ENCODE peak calls at places on chromosomes 3 and 15, in eight cellular contexts. R is spleen, B is A549, O is stomach, T is tibial nerve, W is adrenal gland, V is endothelial cell of umbilical vein, F is testis. A is an unnamed sample.

GRCh38 chr15:33292718-33293307 is 18.0 kb upstream of the RYR3 start:
- DNase-seq in O (peak; percentile 55), T (peak; percentile 76), V (peak; percentile 69), F (peak; percentile 82), W (peak; percentile 48), B (peak; percentile 59), R (no peak), A (peak; percentile 52)

GRCh38 chr3:184741798-184742675 is 30.2 kb upstream of the MAGEF1 start:
- DNase-seq in B (no peak), W (no peak), T (no peak), R (peak; percentile 59), O (peak; percentile 21), F (no peak), V (no peak), A (no peak)

GRCh38 chr3:169558371-169558770 is 105.1 kb downstream of the MECOM start:
- DNase-seq in O (no peak), W (no peak), F (peak; percentile 22), B (no peak), T (no peak), V (peak; percentile 91), R (no peak), A (no peak)

GRCh38 chr3:51934139-51934850 is 7.4 kb downstream of the RRP9 start:
- DNase-seq in W (no peak), V (no peak), R (peak; percentile 52), F (peak; percentile 5), T (no peak), O (peak; percentile 17), B (no peak), A (no peak)

GRCh38 chr15:64354683-64355558 is 1.1 kb downstream of the CSNK1G1 start:
- DNase-seq in W (no peak), T (no peak), B (no peak), F (peak; percentile 28), R (no peak), O (no peak), V (peak; percentile 38), A (no peak)

GRCh38 chr15:71066983-71067382 is 48.3 kb upstream of the THSD4 start:
- DNase-seq in R (no peak), O (no peak), V (no peak), W (no peak), B (no peak), F (no peak), T (no peak), A (peak; percentile 13)

GRCh38 chr3:45441570-45442313 is 53.4 kb downstream of the LARS2 start:
- DNase-seq in O (no peak), F (no peak), V (peak; percentile 11), W (no peak), R (no peak), B (no peak), T (no peak), A (no peak)

GRCh38 chr15:99019558-99020540 is 12.3 kb upstream of the PGPEP1L start:
- DNase-seq in F (no peak), T (no peak), B (no peak), V (no peak), R (no peak), W (no peak), O (no peak), A (no peak)

GRCh38 chr3:46852839-46853355 is 10.3 kb downstream of the MYL3 start:
- DNase-seq in B (no peak), R (peak; percentile 41), F (peak; percentile 5), O (no peak), V (no peak), W (peak; percentile 7), T (no peak), A (peak; percentile 0)

GRCh38 chr3:61862614-61863289 is 301.4 kb downstream of the PTPRG start:
- DNase-seq in R (no peak), V (no peak), W (no peak), T (no peak), F (no peak), O (no peak), B (no peak), A (no peak)

GRCh38 chr15:23910030-23910429 is 222.9 kb upstream of the NDN start:
- DNase-seq in B (no peak), V (no peak), O (no peak), R (no peak), W (no peak), T (no peak), F (no peak), A (no peak)

GRCh38 chr3:190902292-190902691 is 39.8 kb upstream of the GMNC start:
- DNase-seq in R (no peak), B (no peak), O (no peak), F (no peak), V (no peak), W (no peak), T (no peak), A (no peak)

GRCh38 chr3:30199096-30199734 is 407.2 kb upstream of the TGFBR2 start:
- DNase-seq in O (peak; percentile 74), F (peak; percentile 89), V (peak; percentile 78), B (peak; percentile 15), R (peak; percentile 89), W (peak; percentile 43), T (peak; percentile 90), A (peak; percentile 69)

GRCh38 chr3:124787490-124788195 is 57.4 kb downstream of the UMPS start:
- DNase-seq in R (no peak), V (no peak), B (no peak), F (peak; percentile 61), O (no peak), W (peak; percentile 44), T (no peak), A (no peak)

GRCh38 chr15:57064033-57064432 is 145.6 kb downstream of the TCF12 start:
- DNase-seq in F (no peak), V (no peak), B (no peak), T (no peak), O (no peak), R (no peak), W (no peak), A (no peak)

GRCh38 chr15:68612533-68612932 is 33.7 kb downstream of the CORO2B start:
- DNase-seq in F (no peak), B (no peak), R (no peak), W (no peak), T (no peak), V (no peak), O (no peak), A (no peak)
- H3K27ac ChIP-seq in F (no peak overlapping the region), B (no peak overlapping the region), R (no peak overlapping the region), W (no peak overlapping the region), T (no peak overlapping the region), V (no peak overlapping the region), O (no peak overlapping the region), A (no peak overlapping the region)

GRCh38 chr15:31298707-31299172 is 27.9 kb upstream of the KLF13 start:
- DNase-seq in F (peak; percentile 12), T (no peak), O (peak; percentile 17), W (no peak), R (peak; percentile 41), V (no peak), B (no peak), A (no peak)
- TF ChIP-seq POLR2A in F (no peak), T (no peak), O (no peak), W (no peak), R (no peak), V (no peak), B (no peak), A (no peak)

DNA sequence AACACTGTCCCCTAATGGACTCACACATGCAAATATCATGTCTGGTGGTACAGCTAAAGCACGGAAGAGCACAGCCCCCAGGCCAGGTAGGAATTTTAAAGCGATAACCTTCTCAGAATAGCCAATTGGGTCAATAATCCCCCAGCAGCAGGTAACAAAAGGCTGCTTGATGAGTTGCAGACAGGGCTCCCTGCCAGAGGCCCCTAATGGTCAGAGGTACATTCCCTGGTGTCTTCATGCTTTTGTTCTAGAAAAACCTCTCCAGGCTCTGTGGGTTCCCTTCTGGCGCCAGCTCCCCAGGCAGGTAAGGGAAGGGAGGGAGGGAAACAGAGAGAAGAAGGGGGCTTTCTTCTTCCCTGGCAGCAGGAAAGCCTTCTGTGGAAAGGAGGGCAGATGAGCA is 43.4 kb upstream of the PRTG start:
- DNase-seq in V (no peak), W (no peak), B (no peak), O (no peak), F (no peak), R (no peak), T (no peak), A (no peak)
- H3K27ac ChIP-seq in V (no peak overlapping the region), W (no peak overlapping the region), B (no peak overlapping the region), O (no peak overlapping the region), F (no peak overlapping the region), R (no peak overlapping the region), T (no peak overlapping the region), A (no peak overlapping the region)

GRCh38 chr3:139354661-139355060 is 10.8 kb downstream of the MRPS22 start:
- DNase-seq in T (no peak), O (no peak), B (no peak), W (no peak), V (no peak), F (no peak), R (no peak), A (no peak)

GRCh38 chr3:139357899-139358298 is 14.1 kb downstream of the MRPS22 start:
- DNase-seq in F (no peak), T (no peak), O (no peak), R (no peak), V (no peak), W (no peak), B (no peak), A (no peak)

GRCh38 chr3:139355937-139356336 is 12.1 kb downstream of the MRPS22 start:
- DNase-seq in O (no peak), V (no peak), W (no peak), R (no peak), F (no peak), B (no peak), T (no peak), A (no peak)

GRCh38 chr3:139355502-139355901 is 11.7 kb downstream of the MRPS22 start:
- DNase-seq in R (no peak), O (no peak), B (no peak), T (no peak), F (no peak), W (peak; percentile 67), V (no peak), A (peak; percentile 32)

GRCh38 chr3:139358857-139359562 is 15.2 kb downstream of the MRPS22 start:
- DNase-seq in T (no peak), F (no peak), B (no peak), V (no peak), O (no peak), R (no peak), W (no peak), A (no peak)
- TF ChIP-seq POLR2A in T (no peak), F (no peak), B (no peak), V (no peak), O (no peak), R (no peak), W (no peak), A (no peak)